ENCODE peak calls at places on chromosomes 7 and 10, in five cellular contexts. Y is K562, M is HepG2, F is GM12891, S is GM12878. V is an unnamed sample.

GRCh38 chr7:135197906-135198655 is 13.2 kb downstream of the WDR91 start:
- DNase-seq in Y (no peak), M (no peak), F (no peak), S (no peak), V (no peak)

GRCh38 chr7:132394283-132395003 is 181.8 kb downstream of the PLXNA4 start:
- DNase-seq in Y (no peak), M (no peak), F (no peak), S (no peak), V (no peak)

GRCh38 chr7:66505531-66506451 is 122.9 kb upstream of the KCTD7 start:
- DNase-seq in Y (peak; percentile 5), M (no peak), F (no peak), S (no peak), V (no peak)

GRCh38 chr10:119233123-119233820 is 25.9 kb downstream of the GRK5 start:
- DNase-seq in Y (no peak), M (no peak), F (no peak), S (no peak), V (no peak)

GRCh38 chr7:65285906-65286864 is 87.5 kb upstream of the ZNF92 start:
- DNase-seq in Y (peak; percentile 7), M (no peak), F (no peak), S (no peak), V (no peak)

GRCh38 chr7:91357929-91358328 is 93.7 kb downstream of the FZD1 start:
- DNase-seq in Y (no peak), M (no peak), F (no peak), S (no peak), V (no peak)

GRCh38 chr7:127158659-127159058 is 94.1 kb downstream of the GRM8 start:
- DNase-seq in Y (peak; percentile 24), M (peak; percentile 1), F (peak; percentile 8), S (no peak), V (no peak)

GRCh38 chr10:105699504-105699903 is 1058.4 kb downstream of the SORCS3 start:
- DNase-seq in Y (no peak), M (no peak), F (no peak), S (no peak), V (no peak)

GRCh38 chr7:21967500-21968099 is 21.9 kb upstream of the CDCA7L start:
- DNase-seq in Y (no peak), M (no peak), F (no peak), S (no peak), V (no peak)

GRCh38 chr7:98996162-98996552 is 117.8 kb downstream of the TRRAP start:
- DNase-seq in Y (no peak), M (no peak), F (peak; percentile 57), S (peak; percentile 65), V (no peak)

GRCh38 chr10:625335-625699 is 64.2 kb downstream of the DIP2C start:
- DNase-seq in Y (no peak), M (no peak), F (no peak), S (no peak), V (no peak)

GRCh38 chr7:131835141-131835540 is 278.7 kb upstream of the PODXL start:
- DNase-seq in Y (no peak), M (no peak), F (no peak), S (no peak), V (no peak)

GRCh38 chr7:95718556-95719410 is 53.6 kb upstream of the DYNC1I1 start:
- DNase-seq in Y (no peak), M (no peak), F (no peak), S (no peak), V (no peak)

GRCh38 chr10:116170815-116171250 is 102.2 kb downstream of the GFRA1 start:
- DNase-seq in Y (no peak), M (no peak), F (no peak), S (no peak), V (no peak)

GRCh38 chr10:29736325-29737208 is 101.8 kb upstream of the SVIL start:
- DNase-seq in Y (no peak), M (no peak), F (peak; percentile 29), S (no peak), V (peak; percentile 18)

GRCh38 chr10:98269435-98269912 is 1.5 kb upstream of the LOXL4 start:
- DNase-seq in Y (peak; percentile 23), M (peak; percentile 83), F (no peak), S (no peak), V (no peak)

GRCh38 chr7:76396039-76396732 is 13.3 kb downstream of the SSC4D start:
- DNase-seq in Y (no peak), M (no peak), F (no peak), S (no peak), V (no peak)

GRCh38 chr7:76393116-76394031 is 16.1 kb downstream of the SSC4D start:
- DNase-seq in Y (peak; percentile 99), M (peak; percentile 89), F (peak; percentile 98), S (peak; percentile 66), V (peak; percentile 98)

GRCh38 chr7:76400248-76400647 is 9.2 kb downstream of the SSC4D start:
- DNase-seq in Y (no peak), M (no peak), F (no peak), S (no peak), V (no peak)

GRCh38 chr7:76394962-76395361 is 14.5 kb downstream of the SSC4D start:
- DNase-seq in Y (no peak), M (no peak), F (no peak), S (no peak), V (no peak)

DNA sequence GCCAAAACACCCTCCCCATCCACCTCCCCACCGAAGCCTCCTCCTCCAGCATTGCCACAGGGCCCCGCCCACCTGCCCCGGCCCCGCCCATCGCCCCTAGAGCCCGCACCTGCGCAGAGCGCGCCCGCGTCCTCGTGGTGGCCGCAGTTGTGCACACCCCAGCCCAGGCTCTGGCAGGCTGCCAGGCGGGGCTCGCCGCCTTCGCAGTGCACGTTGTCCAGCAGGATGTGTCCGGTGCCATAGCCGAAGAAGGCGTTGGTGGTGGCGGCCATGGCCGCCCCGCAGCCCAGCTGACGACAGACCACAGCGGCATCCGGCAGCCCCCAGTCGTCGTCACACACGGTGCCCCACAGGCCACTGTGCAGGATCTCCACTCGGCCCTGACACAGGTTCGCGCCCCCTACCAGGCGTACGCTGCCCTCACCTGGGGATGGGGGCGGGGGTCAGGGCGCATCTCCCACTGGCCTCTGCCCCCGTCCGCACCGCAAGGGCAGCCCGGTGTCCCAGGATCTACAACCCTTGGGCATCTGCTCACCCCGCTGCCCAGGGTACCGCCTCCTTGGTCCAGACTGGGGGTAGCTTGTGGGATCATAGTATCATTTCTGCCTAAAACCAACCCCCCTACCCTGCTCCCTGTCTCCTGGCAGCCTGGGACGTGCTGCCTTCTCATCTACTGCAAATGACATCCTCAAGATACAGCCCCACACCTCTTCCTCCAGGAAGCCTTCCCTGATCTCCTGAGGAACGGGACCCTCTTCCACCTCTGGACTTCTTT is 11.9 kb downstream of the SSC4D start:
- DNase-seq in Y (peak; percentile 100), M (no peak), F (peak; percentile 90), S (peak; percentile 19), V (peak; percentile 81)
- TF ChIP-seq POLR2A in Y (peak; percentile 84), M (no peak), F (no peak), S (peak; percentile 70), V (peak; percentile 24)

DNA sequence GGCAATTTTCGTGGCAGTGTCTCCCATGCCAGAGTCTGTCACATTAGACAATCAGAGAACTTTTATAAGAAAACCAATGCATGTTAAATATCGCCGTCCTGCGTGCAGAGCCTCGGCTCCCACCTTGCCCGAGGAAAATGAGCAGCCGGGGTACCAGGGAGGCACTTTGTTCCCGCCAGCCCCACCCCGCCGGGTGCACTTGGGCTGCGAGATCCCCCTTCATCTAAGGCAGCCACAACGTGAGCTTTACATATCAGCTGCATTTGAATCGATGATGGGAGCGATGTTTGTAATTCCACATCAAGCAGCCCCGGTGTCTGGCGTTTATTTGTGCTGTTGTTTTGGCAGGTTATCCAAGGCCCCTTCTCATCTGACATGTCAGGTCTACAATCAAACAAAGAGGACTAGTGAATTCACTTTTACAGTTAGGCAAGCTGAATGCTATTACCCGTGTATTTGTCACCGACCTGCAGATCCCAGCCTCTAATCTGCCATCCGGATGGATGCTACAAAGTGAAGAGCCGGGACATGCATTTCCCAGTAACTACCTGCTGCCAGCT is 72.2 kb upstream of the MGMT start:
- DNase-seq in Y (no peak), M (no peak), F (no peak), S (no peak), V (no peak)
- TF ChIP-seq POLR2AphosphoS5 in Y (no peak), M (no peak), F (no peak), S (no peak), V (no peak)

GRCh38 chr7:64187408-64187807 is 19.6 kb upstream of the ZNF735 start:
- DNase-seq in Y (no peak), M (no peak), F (no peak), S (no peak), V (no peak)
- TF ChIP-seq TAF1 in Y (no peak), M (no peak), F (no peak), S (no peak), V (no peak)

GRCh38 chr7:82053453-82054032 is 283.7 kb upstream of the HGF start:
- DNase-seq in Y (no peak), M (no peak), F (no peak), S (no peak), V (no peak)
- TF ChIP-seq POLR2A in Y (no peak), M (no peak), F (no peak), S (no peak), V (no peak)

GRCh38 chr7:23333671-23334246 is 34.6 kb downstream of the MALSU1 start:
- DNase-seq in Y (no peak), M (no peak), F (no peak), S (no peak), V (no peak)
- TF ChIP-seq POLR2AphosphoS5 in Y (no peak), M (no peak), F (no peak), S (no peak), V (no peak)

DNA sequence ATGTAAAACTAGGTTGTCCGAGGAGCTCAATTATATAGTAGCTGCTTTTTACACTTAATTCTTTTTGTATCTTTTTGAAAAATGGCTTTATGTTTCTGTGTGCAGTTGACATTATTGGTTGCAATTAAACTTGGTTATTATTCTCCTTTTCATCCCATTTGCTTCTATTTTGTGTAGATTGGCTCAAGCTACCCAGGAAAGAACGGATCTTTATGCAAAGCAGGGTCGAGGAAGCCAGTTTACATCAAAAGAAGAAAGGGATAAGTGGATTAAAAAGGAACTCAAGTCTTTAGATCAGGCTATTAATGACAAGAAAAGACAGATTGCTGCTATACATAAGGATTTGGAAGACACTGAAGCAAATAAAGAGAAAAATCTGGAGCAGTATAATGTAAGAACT is 16.5 kb downstream of the SMC3 start:
- DNase-seq in Y (no peak), M (no peak), F (no peak), S (no peak), V (no peak)
- TF ChIP-seq TAF1 in Y (no peak), M (no peak), F (no peak), S (no peak), V (no peak)

DNA sequence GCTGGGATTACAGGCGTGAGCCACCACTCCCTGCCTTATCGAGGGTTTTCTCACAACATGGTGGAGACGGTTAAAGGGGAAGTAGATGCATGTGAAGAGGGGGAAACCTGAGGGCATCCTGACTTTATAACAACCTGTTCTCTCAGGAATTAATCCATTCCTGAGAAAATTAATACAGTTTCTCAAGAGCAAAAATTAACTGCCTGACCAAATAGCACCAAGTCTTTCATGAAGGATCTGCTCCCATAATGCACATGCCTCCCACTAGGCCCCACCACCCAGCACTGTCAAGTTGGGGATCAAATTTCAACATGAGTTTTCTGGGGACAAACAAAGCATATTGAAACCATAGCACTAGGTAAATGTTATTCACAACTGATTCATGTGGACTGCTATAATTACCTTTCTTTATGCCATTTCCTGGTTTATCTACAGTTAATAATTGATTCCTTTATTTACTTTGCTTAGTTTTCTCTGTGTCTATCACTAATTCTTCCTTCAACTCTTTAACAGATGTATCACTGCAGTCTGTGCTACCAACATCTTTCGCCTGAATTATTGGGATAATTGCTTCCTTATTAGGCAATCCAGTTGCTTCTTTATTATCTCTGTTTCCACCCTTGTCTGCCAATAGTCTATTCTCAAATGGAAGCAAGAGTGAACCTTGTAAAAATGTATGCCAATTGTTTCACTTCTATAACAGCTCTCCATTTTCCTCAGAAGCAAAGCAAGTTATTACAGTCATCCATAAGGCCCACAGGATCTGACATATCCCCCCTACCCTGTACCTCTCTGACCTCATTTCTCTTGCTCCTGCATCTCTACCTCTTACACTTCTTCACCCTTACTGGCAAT is 12.9 kb upstream of the MICU1 start:
- DNase-seq in Y (no peak), M (peak; percentile 83), F (no peak), S (no peak), V (no peak)
- TF ChIP-seq POLR2A in Y (no peak), M (no peak), F (no peak), S (no peak), V (no peak)